ENCODE peak calls at places on chromosome 14, in four cellular contexts. W, N, V and A are unnamed samples.

GRCh38 chr14:87805315-87805723 is 187.7 kb downstream of the GALC start:
- DNase-seq in W (no peak), V (peak; percentile 1), N (peak; percentile 25), A (no peak)

GRCh38 chr14:26849514-26849913 is 251.7 kb upstream of the NOVA1 start:
- DNase-seq in V (no peak), W (no peak), N (no peak), A (no peak)

GRCh38 chr14:56686416-56686815 is 106.8 kb downstream of the TMEM260 start:
- DNase-seq in N (no peak), W (no peak), V (no peak), A (no peak)

GRCh38 chr14:96904201-96904600 is 107.0 kb downstream of the VRK1 start:
- DNase-seq in V (peak; percentile 24), W (no peak), N (no peak), A (no peak)

GRCh38 chr14:37142835-37143499 is 29.4 kb downstream of the SLC25A21 start:
- DNase-seq in W (no peak), N (no peak), V (peak; percentile 83), A (no peak)

GRCh38 chr14:98345186-98345585 is 926.8 kb downstream of the BCL11B start:
- DNase-seq in W (no peak), N (no peak), V (peak; percentile 19), A (no peak)

GRCh38 chr14:67532606-67532997 is 488 bp upstream of the PLEKHH1 start:
- DNase-seq in N (no peak), V (no peak), W (no peak), A (no peak)

GRCh38 chr14:21343035-21343794 is 40.6 kb downstream of the SUPT16H start:
- DNase-seq in N (no peak), V (no peak), W (no peak), A (no peak)

GRCh38 chr14:33175951-33176350 is 237.3 kb downstream of the NPAS3 start:
- DNase-seq in V (no peak), N (no peak), W (no peak), A (no peak)

GRCh38 chr14:53783256-53783655 is 173.4 kb downstream of the BMP4 start:
- DNase-seq in W (no peak), N (no peak), V (no peak), A (no peak)

GRCh38 chr14:26621807-26622560 is 24.2 kb upstream of the NOVA1 start:
- DNase-seq in V (peak; percentile 22), N (no peak), W (no peak), A (no peak)

GRCh38 chr14:104968541-104969401 is 9.4 kb downstream of the AHNAK2 start:
- DNase-seq in V (no peak), N (peak; percentile 68), W (peak; percentile 86), A (no peak)

GRCh38 chr14:68634874-68635601 is 157.8 kb downstream of the ZFP36L1 start:
- DNase-seq in N (no peak), W (no peak), V (no peak), A (no peak)

GRCh38 chr14:99837822-99838221 is 44.6 kb downstream of the EML1 start:
- DNase-seq in N (no peak), V (no peak), W (no peak), A (no peak)

GRCh38 chr14:99190696-99191662 is 81.0 kb downstream of the BCL11B start:
- DNase-seq in N (no peak), W (no peak), V (no peak), A (no peak)

GRCh38 chr14:106691601-106692291 is 1165.4 kb downstream of the TMEM121 start:
- DNase-seq in W (no peak), V (no peak), N (no peak), A (no peak)

GRCh38 chr14:103533137-103533998 is 4.4 kb downstream of the TRMT61A start:
- DNase-seq in N (no peak), W (no peak), V (no peak), A (no peak)

GRCh38 chr14:80845877-80846276 is 95.7 kb downstream of the CEP128 start:
- DNase-seq in N (no peak), V (no peak), W (no peak), A (no peak)

GRCh38 chr14:27528328-27528727 is 930.5 kb upstream of the NOVA1 start:
- DNase-seq in W (no peak), V (peak; percentile 30), N (no peak), A (no peak)

GRCh38 chr14:95320076-95320895 is 578 bp upstream of the CLMN start:
- DNase-seq in V (no peak), N (no peak), W (no peak), A (no peak)

GRCh38 chr14:100436745-100437406 is 113.7 kb downstream of the SLC25A47 start:
- DNase-seq in N (no peak), W (no peak), V (no peak), A (no peak)

GRCh38 chr14:102953100-102953499 is 30.6 kb downstream of the AMN start:
- DNase-seq in V (no peak), W (no peak), N (no peak), A (no peak)

DNA sequence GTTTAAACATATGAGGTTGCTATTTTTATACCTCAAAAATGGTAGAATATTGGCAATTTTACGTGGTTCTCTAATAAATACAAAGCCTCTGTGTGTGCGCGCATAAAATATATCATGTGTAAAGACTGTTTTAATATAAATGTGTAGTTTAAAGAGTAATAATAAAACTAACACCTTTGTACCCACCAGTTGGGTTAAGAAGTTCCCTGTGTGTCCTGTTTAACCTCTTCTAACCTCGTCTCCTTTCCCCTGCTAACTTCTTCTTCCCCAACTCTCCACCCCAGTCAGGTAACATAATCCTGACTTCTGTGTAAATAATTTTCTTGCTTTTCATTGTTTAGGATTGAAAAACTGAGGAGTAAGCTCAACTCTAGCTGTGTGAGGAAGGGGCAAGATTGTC is 47.6 kb upstream of the PSMA6 start:
- DNase-seq in V (no peak), W (no peak), N (no peak), A (no peak)
- TF ChIP-seq CTCF in V (no peak), W (no peak), N (no peak), A (no peak)

DNA sequence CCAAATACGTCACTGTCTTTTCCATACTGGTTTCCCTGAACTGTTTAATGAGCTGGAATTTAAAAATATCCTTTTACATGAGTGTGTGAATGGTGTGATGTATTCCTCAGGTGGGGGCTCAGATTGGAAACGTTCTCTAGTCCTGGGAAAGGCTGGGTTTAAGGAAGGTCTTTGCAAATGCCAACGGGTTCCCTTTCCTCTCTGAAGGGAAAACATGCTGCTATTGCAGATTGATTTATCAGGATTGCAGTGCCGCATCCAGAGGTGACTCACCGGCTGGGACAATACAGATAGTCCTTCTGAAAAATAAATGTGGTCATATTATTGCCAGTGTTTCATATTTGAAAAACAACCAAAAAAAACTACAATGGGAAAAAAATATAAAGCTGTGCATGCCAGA is 193.1 kb upstream of the FLRT2 start:
- DNase-seq in W (peak; percentile 24), V (no peak), N (peak; percentile 34), A (no peak)
- H3K4me3 ChIP-seq in W (no peak overlapping the region), V (no peak overlapping the region), N (no peak overlapping the region), A (no peak overlapping the region)

GRCh38 chr14:76516884-76517283 is 140.9 kb downstream of the ESRRB start:
- DNase-seq in N (no peak), W (peak; percentile 37), V (no peak), A (no peak)

GRCh38 chr14:76510255-76510654 is 134.3 kb downstream of the ESRRB start:
- DNase-seq in W (no peak), N (no peak), V (no peak), A (no peak)

GRCh38 chr14:76518366-76518765 is 142.4 kb downstream of the ESRRB start:
- DNase-seq in W (no peak), V (no peak), N (no peak), A (no peak)

GRCh38 chr14:76509291-76509690 is 133.4 kb downstream of the ESRRB start:
- DNase-seq in N (no peak), W (no peak), V (no peak), A (no peak)

GRCh38 chr14:76514599-76514998 is 138.7 kb downstream of the ESRRB start:
- DNase-seq in V (no peak), W (no peak), N (no peak), A (no peak)
- TF ChIP-seq CTCF in V (no peak), W (no peak), N (no peak), A (no peak)

DNA sequence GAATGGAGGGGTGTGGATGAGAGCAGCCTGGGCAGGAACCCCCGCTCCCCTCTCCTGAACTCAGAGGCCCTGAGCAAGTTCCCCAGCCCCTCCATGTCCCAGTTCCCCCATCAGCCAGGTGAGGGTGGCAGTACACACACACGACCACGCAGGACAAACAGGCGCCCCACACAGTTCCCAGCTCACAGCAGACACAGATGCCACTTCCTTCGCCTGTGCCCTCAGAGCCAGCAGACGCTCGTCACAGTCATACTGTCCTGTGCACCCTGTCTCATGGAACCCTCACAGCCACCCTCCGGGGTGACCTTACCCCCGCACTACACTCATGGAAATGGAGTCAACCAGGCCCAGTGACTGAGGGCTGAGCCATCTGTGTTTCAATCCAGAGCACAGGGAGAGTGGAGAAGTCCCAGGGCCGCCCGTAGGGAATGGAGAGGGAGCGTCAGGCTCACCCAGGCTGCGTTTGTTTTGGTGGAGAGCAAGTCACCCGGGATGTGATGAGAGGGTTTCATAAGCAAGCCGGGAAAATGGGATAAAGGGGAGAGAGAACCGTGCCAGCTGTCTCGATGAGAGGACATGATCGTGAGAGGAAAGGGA is 47.5 kb upstream of the DYNC1H1 start:
- DNase-seq in W (no peak), V (no peak), N (no peak), A (no peak)
- H3K4me3 ChIP-seq in W (no peak overlapping the region), V (no peak overlapping the region), N (no peak overlapping the region), A (no peak overlapping the region)

GRCh38 chr14:58638231-58639205 is 756 bp downstream of the DACT1 start:
- DNase-seq in W (no peak), N (no peak), V (peak; percentile 39), A (no peak)
- TF ChIP-seq CTCF in W (no peak), N (no peak), V (no peak), A (no peak)

GRCh38 chr14:50000215-50001145 is 107.6 kb downstream of the ARF6 start:
- DNase-seq in N (peak; percentile 74), V (peak; percentile 97), W (peak; percentile 72), A (peak; percentile 63)

GRCh38 chr14:50002926-50003212 is 110.0 kb downstream of the ARF6 start:
- DNase-seq in V (no peak), N (no peak), W (no peak), A (no peak)

GRCh38 chr14:50001999-50002925 is 109.4 kb downstream of the ARF6 start:
- DNase-seq in V (no peak), N (peak; percentile 28), W (no peak), A (no peak)

GRCh38 chr14:49999826-50000214 is 106.9 kb downstream of the ARF6 start:
- DNase-seq in V (no peak), N (no peak), W (no peak), A (no peak)

GRCh38 chr14:50001146-50001998 is 108.5 kb downstream of the ARF6 start:
- DNase-seq in N (peak; percentile 57), V (peak; percentile 88), W (peak; percentile 71), A (no peak)
- H3K4me3 ChIP-seq in N (no peak overlapping the region), V (no peak overlapping the region), W (no peak overlapping the region), A (peak overlapping the region; percentile 18)

GRCh38 chr14:93381644-93382043 is 34.7 kb downstream of the COX8C start:
- DNase-seq in V (no peak), N (no peak), W (no peak), A (no peak)
- TF ChIP-seq CTCF in V (no peak), N (no peak), W (no peak), A (no peak)

DNA sequence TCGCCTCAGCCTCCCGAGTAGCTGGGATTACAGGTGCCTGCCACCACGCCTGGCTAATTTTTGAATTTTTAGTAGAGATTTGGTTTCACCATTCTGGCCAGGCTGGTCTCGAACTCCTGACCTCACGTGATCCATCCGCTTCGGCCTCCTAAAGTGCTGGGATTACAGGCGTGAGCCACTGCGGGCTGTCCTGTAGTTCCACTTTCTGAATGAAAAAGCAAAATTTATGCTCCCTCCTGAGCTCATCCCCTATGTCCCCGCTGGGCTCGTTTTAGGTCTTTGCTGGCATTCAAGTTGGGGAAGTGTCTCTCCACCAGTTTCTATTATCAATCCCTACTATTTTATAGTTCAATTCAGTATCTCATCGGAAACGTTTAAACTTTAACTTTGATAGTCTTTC is 11.7 kb upstream of the DNAL1 start:
- DNase-seq in W (no peak), N (no peak), V (no peak), A (no peak)
- H3K4me3 ChIP-seq in W (no peak overlapping the region), N (peak overlapping the region; percentile 55), V (no peak overlapping the region), A (no peak overlapping the region)